ENCODE peak calls at places on chromosomes 7 and 10, in nine cellular contexts. F is activated CD4-positive, CD25-positive, alpha-beta regulatory T cell; W is GM10248; J is heart right ventricle; D is posterior cingulate gyrus; I is activated CD4-positive, alpha-beta memory T cell treated with anti-CD3 and anti-CD28 coated beads, Interleukin-2, amount 10 ng/mL, durations not matched to agents 7 days and 5 days; C is activated naive CD4-positive, alpha-beta T cell; H is fibroblast of the aortic adventitia; B is hippocampal formation. L is an unnamed sample.

GRCh38 chr10:30154561-30154960 is 95.2 kb upstream of the JCAD start:
- DNase-seq in W (no peak), D (no peak), I (no peak), J (no peak), H (no peak), F (no peak), C (no peak), B (no peak), L (no peak)

GRCh38 chr10:33327750-33328149 is 6.7 kb downstream of the NRP1 start:
- DNase-seq in D (no peak), J (no peak), B (no peak), H (peak; percentile 55), C (no peak), W (no peak), F (no peak), I (no peak), L (no peak)

GRCh38 chr7:74193054-74193453 is 16.8 kb upstream of the LAT2 start:
- DNase-seq in C (no peak), I (no peak), F (no peak), H (no peak), W (no peak), B (no peak), D (no peak), J (no peak), L (no peak)

GRCh38 chr10:84205049-84205852 is 10.9 kb downstream of the CDHR1 start:
- DNase-seq in F (peak; percentile 19), J (peak; percentile 45), B (peak; percentile 61), W (peak; percentile 77), I (peak; percentile 75), D (peak; percentile 97), C (peak; percentile 58), H (peak; percentile 25), L (no peak)

GRCh38 chr10:129971381-129972144 is 7.5 kb upstream of the EBF3 start:
- DNase-seq in C (no peak), D (peak; percentile 84), W (peak; percentile 80), H (peak; percentile 55), I (peak; percentile 28), F (no peak), B (peak; percentile 8), J (no peak), L (no peak)

GRCh38 chr7:39504963-39505362 is 61.2 kb upstream of the YAE1 start:
- DNase-seq in I (no peak), B (no peak), W (no peak), F (no peak), H (peak; percentile 30), J (peak; percentile 7), D (peak; percentile 77), C (no peak), L (peak; percentile 24)

GRCh38 chr10:122490786-122491680 is 29.7 kb downstream of the HTRA1 start:
- DNase-seq in I (peak; percentile 71), H (no peak), W (no peak), D (peak; percentile 43), B (no peak), F (no peak), J (no peak), C (no peak), L (no peak)

GRCh38 chr7:142000244-142000643 is 4.6 kb downstream of the MGAM start:
- DNase-seq in I (no peak), J (no peak), D (no peak), F (no peak), C (no peak), B (no peak), W (no peak), H (no peak), L (no peak)

GRCh38 chr7:29877196-29877595 is 70.9 kb downstream of the WIPF3 start:
- DNase-seq in W (no peak), H (no peak), J (no peak), C (no peak), B (no peak), I (no peak), F (no peak), D (no peak), L (no peak)

GRCh38 chr10:116627386-116627933 is 6.7 kb downstream of the PNLIPRP2 start:
- DNase-seq in W (no peak), B (no peak), D (peak; percentile 88), F (no peak), C (no peak), I (no peak), J (no peak), H (no peak), L (no peak)

GRCh38 chr7:21251166-21251806 is 176.6 kb upstream of the SP4 start:
- DNase-seq in I (no peak), W (no peak), B (no peak), H (no peak), J (no peak), C (no peak), D (no peak), F (no peak), L (peak; percentile 25)

GRCh38 chr7:158016171-158017087 is 571.2 kb downstream of the PTPRN2 start:
- DNase-seq in H (no peak), D (peak; percentile 82), F (no peak), C (no peak), J (peak; percentile 51), I (no peak), B (peak; percentile 26), W (no peak), L (peak; percentile 44)